ENCODE peak calls at places on chromosomes 2 and 18, in nine cellular contexts. J, S, O, Y, H, W, V, Q and T are unnamed samples.

GRCh38 chr2:227325824-227326195 is 759 bp downstream of the MFF start:
- DNase-seq in J (peak; percentile 67), S (peak; percentile 51), O (peak; percentile 33), Y (peak; percentile 51), H (peak; percentile 53), W (no peak), V (peak; percentile 22), Q (peak; percentile 60), T (peak; percentile 70)

GRCh38 chr18:519019-519879 is 18.7 kb upstream of the COLEC12 start:
- DNase-seq in J (peak; percentile 90), S (peak; percentile 56), O (peak; percentile 26), Y (no peak), H (no peak), W (no peak), V (no peak), Q (peak; percentile 89), T (peak; percentile 47)

GRCh38 chr2:67777010-67777409 is 285.8 kb downstream of the C1D start:
- DNase-seq in J (no peak), S (no peak), O (no peak), Y (no peak), H (no peak), W (no peak), V (no peak), Q (no peak), T (no peak)

GRCh38 chr18:76451475-76452331 is 43.3 kb downstream of the ZNF516 start:
- DNase-seq in J (peak; percentile 51), S (no peak), O (no peak), Y (peak; percentile 37), H (peak; percentile 27), W (no peak), V (no peak), Q (no peak), T (no peak)

GRCh38 chr18:111292-112014 is 46.9 kb upstream of the USP14 start:
- DNase-seq in J (peak; percentile 84), S (peak; percentile 54), O (peak; percentile 77), Y (peak; percentile 88), H (peak; percentile 72), W (peak; percentile 69), V (peak; percentile 33), Q (peak; percentile 64), T (peak; percentile 79)

GRCh38 chr2:234995332-234996007 is 43.7 kb downstream of the SH3BP4 start:
- DNase-seq in J (no peak), S (no peak), O (no peak), Y (no peak), H (no peak), W (no peak), V (no peak), Q (no peak), T (no peak)

GRCh38 chr18:46642561-46642960 is 14.5 kb downstream of the LOXHD1 start:
- DNase-seq in J (no peak), S (no peak), O (no peak), Y (no peak), H (no peak), W (no peak), V (no peak), Q (no peak), T (no peak)

GRCh38 chr2:48512071-48512470 is 17.9 kb upstream of the STON1 start:
- DNase-seq in J (no peak), S (no peak), O (no peak), Y (no peak), H (no peak), W (no peak), V (no peak), Q (no peak), T (peak; percentile 43)

GRCh38 chr2:179268277-179268935 is 3.8 kb upstream of the SESTD1 start:
- DNase-seq in J (peak; percentile 47), S (peak; percentile 34), O (peak; percentile 16), Y (no peak), H (no peak), W (no peak), V (peak; percentile 7), Q (peak; percentile 66), T (peak; percentile 67)

GRCh38 chr2:217947341-217948316 is 55.2 kb downstream of the TNS1 start:
- DNase-seq in J (no peak), S (no peak), O (peak; percentile 15), Y (no peak), H (peak; percentile 74), W (no peak), V (no peak), Q (no peak), T (no peak)

GRCh38 chr2:217933326-217933993 is 69.3 kb downstream of the TNS1 start:
- DNase-seq in J (peak; percentile 82), S (no peak), O (no peak), Y (no peak), H (no peak), W (no peak), V (no peak), Q (no peak), T (peak; percentile 45)

GRCh38 chr18:22102948-22103663 is 66.3 kb upstream of the GATA6 start:
- DNase-seq in J (peak; percentile 63), S (no peak), O (no peak), Y (no peak), H (no peak), W (no peak), V (no peak), Q (peak; percentile 16), T (no peak)

GRCh38 chr2:237200462-237200861 is 114.8 kb downstream of the COPS8 start:
- DNase-seq in J (no peak), S (no peak), O (no peak), Y (no peak), H (no peak), W (no peak), V (no peak), Q (no peak), T (no peak)

GRCh38 chr2:182818541-182819308 is 47.7 kb downstream of the FRZB start:
- DNase-seq in J (no peak), S (no peak), O (no peak), Y (no peak), H (peak; percentile 41), W (no peak), V (no peak), Q (no peak), T (no peak)

GRCh38 chr2:160227252-160227651 is 27.2 kb upstream of the ITGB6 start:
- DNase-seq in J (no peak), S (peak; percentile 36), O (no peak), Y (no peak), H (no peak), W (no peak), V (no peak), Q (no peak), T (peak; percentile 74)

GRCh38 chr2:223949241-223949640 is 4.1 kb upstream of the WDFY1 start:
- DNase-seq in J (no peak), S (no peak), O (no peak), Y (no peak), H (no peak), W (no peak), V (no peak), Q (no peak), T (no peak)

GRCh38 chr2:223950448-223951347 is 5.6 kb upstream of the WDFY1 start:
- DNase-seq in J (no peak), S (no peak), O (no peak), Y (no peak), H (no peak), W (no peak), V (no peak), Q (no peak), T (no peak)

GRCh38 chr2:223945755-223946154 is 620 bp upstream of the WDFY1 start:
- DNase-seq in J (no peak), S (no peak), O (no peak), Y (no peak), H (no peak), W (no peak), V (no peak), Q (no peak), T (no peak)

GRCh38 chr2:223944704-223945531 is at the start of gene WDFY1:
- DNase-seq in J (peak; percentile 96), S (peak; percentile 89), O (peak; percentile 87), Y (peak; percentile 88), H (peak; percentile 90), W (peak; percentile 70), V (peak; percentile 91), Q (peak; percentile 95), T (peak; percentile 95)

DNA sequence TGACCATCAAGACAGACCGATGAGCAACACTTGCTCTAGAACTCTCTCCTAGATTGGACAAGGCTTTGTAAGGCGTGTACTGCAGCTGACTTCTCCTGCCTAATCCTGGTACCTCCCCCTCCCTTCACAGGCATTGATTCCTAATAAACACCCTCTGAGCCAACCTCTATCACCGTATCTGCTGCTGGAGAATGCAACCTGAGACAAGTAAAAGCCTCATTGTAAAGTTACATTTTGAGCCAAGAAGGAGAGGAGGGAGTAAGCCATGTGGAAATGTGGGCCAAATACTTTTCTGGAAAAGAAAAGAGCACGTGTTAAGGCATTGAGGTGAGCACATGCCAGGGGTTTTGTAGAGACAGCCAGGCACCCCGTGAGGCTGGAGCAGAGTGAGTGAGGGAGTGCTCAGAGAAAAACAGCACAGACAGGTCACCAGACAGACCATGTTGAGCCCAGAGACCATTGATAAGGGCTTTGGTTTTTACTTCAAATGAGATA is 2.6 kb upstream of the WDFY1 start:
- DNase-seq in J (no peak), S (no peak), O (no peak), Y (no peak), H (no peak), W (no peak), V (no peak), Q (peak; percentile 33), T (no peak)
- H3K4me1 ChIP-seq in J (peaks cover 2% of the 10 kb centered on the region), S (peaks cover 5% of the 10 kb centered on the region), O (peaks cover 28% of the 10 kb centered on the region), Y (peaks cover 21% of the 10 kb centered on the region), H (peaks cover 12% of the 10 kb centered on the region), W (peaks cover 45% of the 10 kb centered on the region), V (peaks cover 9% of the 10 kb centered on the region), Q (peaks cover 5% of the 10 kb centered on the region), T (peaks cover 7% of the 10 kb centered on the region)

DNA sequence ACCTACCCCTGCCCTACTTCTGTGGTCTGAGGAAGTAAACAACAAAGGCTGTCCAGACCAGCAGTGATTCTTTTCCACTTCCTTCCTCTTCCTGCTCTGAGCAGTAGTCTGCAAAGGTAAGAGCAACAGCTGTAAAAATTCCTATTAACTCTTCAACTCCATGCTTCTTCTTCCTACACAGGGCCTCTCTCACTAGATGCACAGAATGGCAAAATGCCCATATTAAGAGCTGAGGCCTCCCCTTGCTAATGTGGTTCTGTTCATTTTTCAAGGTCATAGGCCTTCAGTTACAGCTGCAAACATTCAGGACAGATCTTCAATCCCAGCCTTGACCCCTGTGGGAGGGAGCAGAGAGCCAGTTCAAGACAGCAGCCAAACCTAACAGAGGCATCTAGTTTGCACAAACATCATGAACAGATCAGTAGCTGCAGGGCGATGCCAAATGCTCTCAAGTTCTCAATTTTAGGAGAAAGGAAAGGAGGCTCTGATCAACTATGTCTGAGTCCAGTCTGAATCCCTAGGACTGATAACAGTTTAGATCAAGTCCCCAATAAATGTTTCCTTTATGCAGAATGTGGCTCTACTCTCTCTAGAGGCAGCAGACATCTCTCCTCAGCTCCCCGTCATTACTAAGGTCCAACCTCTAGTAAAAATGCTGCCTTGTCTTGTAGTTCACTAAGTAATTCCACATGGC is 20.9 kb downstream of the SLC40A1 start:
- DNase-seq in J (peak; percentile 84), S (peak; percentile 87), O (no peak), Y (no peak), H (no peak), W (no peak), V (no peak), Q (peak; percentile 43), T (peak; percentile 18)
- H3K4me1 ChIP-seq in J (peaks cover 10% of the 10 kb centered on the region), S (peaks cover 9% of the 10 kb centered on the region), O (peaks cover 15% of the 10 kb centered on the region), Y (peaks cover 6% of the 10 kb centered on the region), H (no peaks in the 10 kb centered on the region), W (no peaks in the 10 kb centered on the region), V (peaks cover 51% of the 10 kb centered on the region), Q (no peaks in the 10 kb centered on the region), T (peaks cover 64% of the 10 kb centered on the region)

GRCh38 chr2:159153463-159153862 is 133.0 kb downstream of the WDSUB1 start:
- DNase-seq in J (no peak), S (no peak), O (no peak), Y (no peak), H (no peak), W (no peak), V (no peak), Q (no peak), T (no peak)
- H3K4me1 ChIP-seq in J (peaks cover 15% of the 10 kb centered on the region), S (peaks cover 2% of the 10 kb centered on the region), O (peaks cover 80% of the 10 kb centered on the region), Y (peaks cover 20% of the 10 kb centered on the region), H (no peaks in the 10 kb centered on the region), W (peaks cover 24% of the 10 kb centered on the region), V (no peaks in the 10 kb centered on the region), Q (peaks cover 7% of the 10 kb centered on the region), T (peaks cover 33% of the 10 kb centered on the region)

GRCh38 chr2:127347000-127347399 is 40.8 kb downstream of the MAP3K2 start:
- DNase-seq in J (no peak), S (no peak), O (no peak), Y (no peak), H (no peak), W (no peak), V (no peak), Q (no peak), T (no peak)
- H3K4me1 ChIP-seq in J (peaks cover 3% of the 10 kb centered on the region), S (no peaks in the 10 kb centered on the region), O (peaks cover 20% of the 10 kb centered on the region), Y (peaks cover 11% of the 10 kb centered on the region), H (no peaks in the 10 kb centered on the region), W (peaks cover 7% of the 10 kb centered on the region), V (peaks cover 31% of the 10 kb centered on the region), Q (no peaks in the 10 kb centered on the region), T (peaks cover 36% of the 10 kb centered on the region)